ENCODE peak calls at places on chromosomes 7 and 10, in ten cellular contexts. S is Caco-2, Z is DND-41, I is hepatocyte, U is heart right ventricle, W is epithelial cell of esophagus, K is cardiac muscle cell, F is psoas muscle, P is prostate gland, E is foreskin fibroblast. C is an unnamed sample.

GRCh38 chr7:65983965-65984654 is 2.1 kb upstream of the GUSB start:
- DNase-seq in S (no peak), Z (no peak), I (peak), U (no peak), W (peak), K (no peak), F (no peak), P (no peak), E (peak), C (peak)

GRCh38 chr7:106986450-106986977 is 58.0 kb upstream of the PRKAR2B start:
- DNase-seq in S (no peak), Z (no peak), I (no peak), U (no peak), W (no peak), K (no peak), F (no peak), P (no peak), E (no peak), C (no peak)

GRCh38 chr7:138981332-138982203 is at the start of gene KIAA1549:
- DNase-seq in S (peak), Z (peak), I (peak), U (peak), W (peak), K (peak), F (peak), P (peak), E (peak), C (no peak)

GRCh38 chr7:2876031-2876862 is 32.1 kb upstream of the GNA12 start:
- DNase-seq in S (no peak), Z (no peak), I (no peak), U (no peak), W (peak), K (no peak), F (no peak), P (no peak), E (peak), C (no peak)

GRCh38 chr7:140238778-140239652 is 62.2 kb upstream of the KDM7A start:
- DNase-seq in S (no peak), Z (no peak), I (peak), U (no peak), W (peak), K (no peak), F (no peak), P (peak), E (no peak), C (no peak)

GRCh38 chr7:14717711-14718304 is 184.7 kb downstream of the DGKB start:
- DNase-seq in S (no peak), Z (no peak), I (peak), U (no peak), W (peak), K (peak), F (no peak), P (no peak), E (peak), C (no peak)

GRCh38 chr10:73501651-73502050 is 5.8 kb upstream of the PPP3CB start:
- DNase-seq in S (no peak), Z (no peak), I (no peak), U (no peak), W (no peak), K (no peak), F (no peak), P (no peak), E (no peak), C (no peak)

GRCh38 chr10:125843603-125844329 is 20.4 kb downstream of the BCCIP start:
- DNase-seq in S (no peak), Z (no peak), I (no peak), U (no peak), W (no peak), K (no peak), F (no peak), P (no peak), E (no peak), C (no peak)

GRCh38 chr7:87220026-87220733 is 648 bp upstream of the TMEM243 start:
- DNase-seq in S (peak), Z (peak), I (peak), U (peak), W (peak), K (peak), F (peak), P (peak), E (peak), C (peak)

GRCh38 chr7:142896741-142897379 is 11.3 kb upstream of the TRPV6 start:
- DNase-seq in S (no peak), Z (no peak), I (no peak), U (no peak), W (no peak), K (no peak), F (no peak), P (no peak), E (no peak), C (no peak)

GRCh38 chr10:12723240-12723639 is 278.3 kb downstream of the CCDC3 start:
- DNase-seq in S (no peak), Z (no peak), I (no peak), U (no peak), W (no peak), K (no peak), F (no peak), P (no peak), E (no peak), C (no peak)

GRCh38 chr7:82291931-82292330 is 151.6 kb downstream of the CACNA2D1 start:
- DNase-seq in S (no peak), Z (no peak), I (no peak), U (no peak), W (peak), K (no peak), F (no peak), P (no peak), E (peak), C (no peak)

GRCh38 chr10:101237908-101238731 is 8.9 kb upstream of the LBX1 start:
- DNase-seq in S (no peak), Z (no peak), I (no peak), U (no peak), W (no peak), K (no peak), F (no peak), P (no peak), E (no peak), C (no peak)

GRCh38 chr10:101237080-101237817 is 8.0 kb upstream of the LBX1 start:
- DNase-seq in S (no peak), Z (no peak), I (no peak), U (no peak), W (no peak), K (peak), F (no peak), P (no peak), E (no peak), C (no peak)

GRCh38 chr10:101235766-101236165 is 6.5 kb upstream of the LBX1 start:
- DNase-seq in S (no peak), Z (no peak), I (no peak), U (no peak), W (no peak), K (no peak), F (no peak), P (no peak), E (no peak), C (no peak)

GRCh38 chr10:101238732-101239105 is 9.5 kb upstream of the LBX1 start:
- DNase-seq in S (no peak), Z (no peak), I (no peak), U (no peak), W (no peak), K (peak), F (no peak), P (no peak), E (no peak), C (no peak)

GRCh38 chr10:101236376-101237079 is 7.3 kb upstream of the LBX1 start:
- DNase-seq in S (no peak), Z (no peak), I (no peak), U (no peak), W (no peak), K (peak), F (no peak), P (no peak), E (peak), C (no peak)
- H3K4me3 ChIP-seq in S (no peak), Z (no peak), I (no peak), U (no peak), W (no peak), K (no peak), F (no peak), P (no peak), E (no peak), C (no peak)

GRCh38 chr7:6579446-6579845 is 2.2 kb downstream of the ZDHHC4 start:
- DNase-seq in S (no peak), Z (no peak), I (no peak), U (no peak), W (no peak), K (no peak), F (no peak), P (no peak), E (peak), C (no peak)
- TF ChIP-seq CTCF in S (no peak), Z (peak), I (no peak), U (no peak), W (peak), K (peak), F (no peak), P (no peak), E (peak), C (peak)

GRCh38 chr7:99141334-99141733 is 2.6 kb downstream of the SMURF1 start:
- DNase-seq in S (no peak), Z (no peak), I (no peak), U (no peak), W (no peak), K (no peak), F (no peak), P (no peak), E (no peak), C (no peak)

GRCh38 chr7:99139031-99139430 is 4.9 kb downstream of the SMURF1 start:
- DNase-seq in S (no peak), Z (no peak), I (no peak), U (no peak), W (peak), K (no peak), F (no peak), P (no peak), E (peak), C (no peak)

GRCh38 chr7:99142727-99143521 is 984 bp downstream of the SMURF1 start:
- DNase-seq in S (peak), Z (peak), I (peak), U (peak), W (peak), K (peak), F (peak), P (peak), E (peak), C (peak)

GRCh38 chr7:99141756-99142726 is 1.9 kb downstream of the SMURF1 start:
- DNase-seq in S (peak), Z (peak), I (peak), U (peak), W (peak), K (peak), F (peak), P (peak), E (peak), C (no peak)

DNA sequence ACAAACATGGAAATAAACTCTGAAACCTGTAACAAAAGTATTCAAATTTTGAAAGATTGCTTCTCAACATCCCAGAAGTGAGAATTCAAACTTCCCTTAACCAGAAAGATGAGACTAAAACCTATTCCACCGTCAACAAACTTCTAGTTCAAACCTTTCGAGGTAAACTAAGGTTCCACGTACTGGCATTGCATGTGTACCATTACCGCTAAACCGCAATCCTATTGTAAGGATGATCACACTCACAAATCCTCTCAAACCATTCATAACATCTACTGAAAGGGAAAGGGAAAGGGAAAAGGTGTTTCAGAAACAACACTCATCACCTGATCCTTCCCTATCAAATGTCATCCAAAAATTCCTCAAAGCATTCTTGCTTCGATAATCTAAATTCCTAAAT is 3.1 kb downstream of the SMURF1 start:
- DNase-seq in S (no peak), Z (no peak), I (no peak), U (no peak), W (peak), K (no peak), F (no peak), P (no peak), E (no peak), C (no peak)
- H3K4me3 ChIP-seq in S (no peak), Z (no peak), I (no peak), U (peak), W (peak), K (no peak), F (no peak), P (peak), E (peak), C (peak)

GRCh38 chr7:42137431-42137830 is 99.6 kb downstream of the GLI3 start:
- DNase-seq in S (no peak), Z (no peak), I (no peak), U (no peak), W (no peak), K (no peak), F (no peak), P (no peak), E (no peak), C (no peak)

GRCh38 chr7:42135728-42136127 is 101.3 kb downstream of the GLI3 start:
- DNase-seq in S (no peak), Z (no peak), I (no peak), U (no peak), W (no peak), K (no peak), F (no peak), P (no peak), E (no peak), C (no peak)

GRCh38 chr7:42137941-42138340 is 99.1 kb downstream of the GLI3 start:
- DNase-seq in S (no peak), Z (no peak), I (no peak), U (no peak), W (peak), K (no peak), F (no peak), P (no peak), E (no peak), C (no peak)

GRCh38 chr7:42139751-42140150 is 97.3 kb downstream of the GLI3 start:
- DNase-seq in S (no peak), Z (no peak), I (no peak), U (no peak), W (no peak), K (no peak), F (no peak), P (no peak), E (no peak), C (no peak)

DNA sequence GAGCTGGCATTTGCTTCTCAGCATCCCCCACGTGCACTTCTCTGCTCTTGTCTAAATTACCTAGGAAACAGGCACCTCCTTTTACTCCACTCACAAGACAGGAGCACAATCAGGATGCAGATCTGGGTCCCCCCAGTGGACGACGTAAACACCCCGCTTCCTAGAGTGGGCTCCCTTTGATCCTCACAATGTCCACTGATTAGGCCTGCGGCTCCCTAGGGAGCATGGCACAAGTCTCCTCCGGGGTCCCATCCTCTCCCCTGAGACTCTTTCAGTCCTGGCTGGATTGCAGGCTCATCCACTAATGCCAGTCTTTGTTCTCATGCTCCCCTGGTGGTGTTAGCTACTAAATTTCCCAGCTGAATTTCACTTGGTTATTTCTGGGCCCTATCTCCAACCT is 98.3 kb downstream of the GLI3 start:
- DNase-seq in S (no peak), Z (no peak), I (no peak), U (no peak), W (no peak), K (no peak), F (no peak), P (no peak), E (no peak), C (no peak)
- TF ChIP-seq CTCF in S (no peak), Z (no peak), I (no peak), U (no peak), W (no peak), K (no peak), F (no peak), P (no peak), E (no peak), C (peak)

DNA sequence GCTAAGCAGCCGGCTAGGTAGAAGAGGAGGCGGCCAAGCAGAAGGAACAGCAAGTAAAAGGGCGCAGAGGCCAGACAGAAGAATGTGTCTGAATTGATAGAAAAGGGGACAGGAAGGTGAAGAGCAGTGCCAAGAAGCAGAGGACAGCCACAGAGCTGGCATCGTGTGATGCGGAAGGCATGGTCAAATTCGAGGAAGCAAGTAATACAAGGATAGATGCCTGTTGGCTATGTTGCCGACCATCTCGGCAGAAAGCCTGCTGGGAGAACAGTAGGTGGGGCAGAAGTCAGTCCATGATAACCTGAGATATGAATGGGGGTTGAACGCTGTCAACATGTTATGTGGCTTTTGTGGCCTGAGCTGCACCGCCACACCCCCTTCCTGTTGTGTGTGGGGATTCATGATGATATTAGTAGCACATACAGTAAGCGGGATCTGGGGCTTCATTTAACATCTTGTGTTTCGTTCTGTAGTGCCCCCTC is 25.7 kb downstream of the ST8SIA6 start:
- DNase-seq in S (no peak), Z (peak), I (no peak), U (no peak), W (no peak), K (no peak), F (no peak), P (no peak), E (no peak), C (no peak)
- H3K4me3 ChIP-seq in S (no peak), Z (peak), I (no peak), U (no peak), W (no peak), K (no peak), F (no peak), P (no peak), E (no peak), C (no peak)